ENCODE peak calls at places on chromosome 7, in ten cellular contexts. One of them, this sample, is unnamed.

GRCh38 chr7:34158311-34158710 is 253.0 kb downstream of the BMPER start:
- DNase-seq in SK-N-DZ: no peak
- DNase-seq in fibroblast of lung: peak; percentile 70
- DNase-seq in Panc1: no peak
- DNase-seq in upper lobe of right lung: no peak
- DNase-seq in stimulated activated CD4-positive, alpha-beta T cell treated with anti-CD3 and anti-CD28 coated beads, TNF-alpha, amount 100 ng/mL, for 24 hours: no peak
- DNase-seq in NCI-H1105: no peak
- DNase-seq in glutamatergic neuron: no peak
- DNase-seq in foreskin fibroblast: no peak
- DNase-seq in lower lobe of right lung: no peak
- DNase-seq in this sample: no peak

GRCh38 chr7:74598558-74598957 is 59.0 kb upstream of the GTF2I start:
- DNase-seq in SK-N-DZ: no peak
- DNase-seq in fibroblast of lung: peak; percentile 65
- DNase-seq in Panc1: no peak
- DNase-seq in upper lobe of right lung: no peak
- DNase-seq in stimulated activated CD4-positive, alpha-beta T cell treated with anti-CD3 and anti-CD28 coated beads, TNF-alpha, amount 100 ng/mL, for 24 hours: no peak
- DNase-seq in NCI-H1105: no peak
- DNase-seq in glutamatergic neuron: no peak
- DNase-seq in foreskin fibroblast: peak; percentile 46
- DNase-seq in lower lobe of right lung: no peak
- DNase-seq in this sample: no peak

GRCh38 chr7:11373546-11374142 is 400.0 kb downstream of the PHF14 start:
- DNase-seq in SK-N-DZ: peak; percentile 36
- DNase-seq in fibroblast of lung: peak; percentile 26
- DNase-seq in Panc1: peak; percentile 7
- DNase-seq in upper lobe of right lung: no peak
- DNase-seq in stimulated activated CD4-positive, alpha-beta T cell treated with anti-CD3 and anti-CD28 coated beads, TNF-alpha, amount 100 ng/mL, for 24 hours: no peak
- DNase-seq in NCI-H1105: peak; percentile 52
- DNase-seq in glutamatergic neuron: no peak
- DNase-seq in foreskin fibroblast: peak; percentile 1
- DNase-seq in lower lobe of right lung: no peak
- DNase-seq in this sample: peak; percentile 38

GRCh38 chr7:134520130-134520529 is 7.2 kb upstream of the AKR1B10 start:
- DNase-seq in SK-N-DZ: no peak
- DNase-seq in fibroblast of lung: peak; percentile 44
- DNase-seq in Panc1: no peak
- DNase-seq in upper lobe of right lung: no peak
- DNase-seq in stimulated activated CD4-positive, alpha-beta T cell treated with anti-CD3 and anti-CD28 coated beads, TNF-alpha, amount 100 ng/mL, for 24 hours: no peak
- DNase-seq in NCI-H1105: no peak
- DNase-seq in glutamatergic neuron: no peak
- DNase-seq in foreskin fibroblast: no peak
- DNase-seq in lower lobe of right lung: no peak
- DNase-seq in this sample: peak; percentile 36

GRCh38 chr7:73829921-73830617 is 727 bp upstream of the CLDN4 start:
- DNase-seq in SK-N-DZ: no peak
- DNase-seq in fibroblast of lung: no peak
- DNase-seq in Panc1: no peak
- DNase-seq in upper lobe of right lung: no peak
- DNase-seq in stimulated activated CD4-positive, alpha-beta T cell treated with anti-CD3 and anti-CD28 coated beads, TNF-alpha, amount 100 ng/mL, for 24 hours: no peak
- DNase-seq in NCI-H1105: no peak
- DNase-seq in glutamatergic neuron: no peak
- DNase-seq in foreskin fibroblast: no peak
- DNase-seq in lower lobe of right lung: no peak
- DNase-seq in this sample: no peak

GRCh38 chr7:137642467-137642866 is 204.3 kb downstream of the DGKI start:
- DNase-seq in SK-N-DZ: no peak
- DNase-seq in fibroblast of lung: peak; percentile 77
- DNase-seq in Panc1: no peak
- DNase-seq in upper lobe of right lung: no peak
- DNase-seq in stimulated activated CD4-positive, alpha-beta T cell treated with anti-CD3 and anti-CD28 coated beads, TNF-alpha, amount 100 ng/mL, for 24 hours: no peak
- DNase-seq in NCI-H1105: no peak
- DNase-seq in glutamatergic neuron: no peak
- DNase-seq in foreskin fibroblast: peak; percentile 64
- DNase-seq in lower lobe of right lung: no peak
- DNase-seq in this sample: no peak

GRCh38 chr7:8425223-8425622 is 8.2 kb upstream of the NXPH1 start:
- DNase-seq in SK-N-DZ: no peak
- DNase-seq in fibroblast of lung: no peak
- DNase-seq in Panc1: no peak
- DNase-seq in upper lobe of right lung: no peak
- DNase-seq in stimulated activated CD4-positive, alpha-beta T cell treated with anti-CD3 and anti-CD28 coated beads, TNF-alpha, amount 100 ng/mL, for 24 hours: no peak
- DNase-seq in NCI-H1105: no peak
- DNase-seq in glutamatergic neuron: no peak
- DNase-seq in foreskin fibroblast: no peak
- DNase-seq in lower lobe of right lung: no peak
- DNase-seq in this sample: no peak

GRCh38 chr7:105353752-105354328 is 34.9 kb downstream of the SRPK2 start:
- DNase-seq in SK-N-DZ: no peak
- DNase-seq in fibroblast of lung: peak; percentile 43
- DNase-seq in Panc1: no peak
- DNase-seq in upper lobe of right lung: no peak
- DNase-seq in stimulated activated CD4-positive, alpha-beta T cell treated with anti-CD3 and anti-CD28 coated beads, TNF-alpha, amount 100 ng/mL, for 24 hours: no peak
- DNase-seq in NCI-H1105: no peak
- DNase-seq in glutamatergic neuron: no peak
- DNase-seq in foreskin fibroblast: no peak
- DNase-seq in lower lobe of right lung: peak; percentile 56
- DNase-seq in this sample: no peak

GRCh38 chr7:27171636-27172387 is 2.3 kb downstream of the HOXA10 start:
- DNase-seq in SK-N-DZ: peak; percentile 30
- DNase-seq in fibroblast of lung: no peak
- DNase-seq in Panc1: no peak
- DNase-seq in upper lobe of right lung: peak; percentile 55
- DNase-seq in stimulated activated CD4-positive, alpha-beta T cell treated with anti-CD3 and anti-CD28 coated beads, TNF-alpha, amount 100 ng/mL, for 24 hours: no peak
- DNase-seq in NCI-H1105: no peak
- DNase-seq in glutamatergic neuron: peak; percentile 16
- DNase-seq in foreskin fibroblast: no peak
- DNase-seq in lower lobe of right lung: no peak
- DNase-seq in this sample: no peak

GRCh38 chr7:69359003-69359555 is 239.2 kb upstream of the AUTS2 start:
- DNase-seq in SK-N-DZ: no peak
- DNase-seq in fibroblast of lung: no peak
- DNase-seq in Panc1: no peak
- DNase-seq in upper lobe of right lung: no peak
- DNase-seq in stimulated activated CD4-positive, alpha-beta T cell treated with anti-CD3 and anti-CD28 coated beads, TNF-alpha, amount 100 ng/mL, for 24 hours: no peak
- DNase-seq in NCI-H1105: no peak
- DNase-seq in glutamatergic neuron: no peak
- DNase-seq in foreskin fibroblast: no peak
- DNase-seq in lower lobe of right lung: no peak
- DNase-seq in this sample: no peak

GRCh38 chr7:129689995-129690581 is 78.6 kb downstream of the NRF1 start:
- DNase-seq in SK-N-DZ: no peak
- DNase-seq in fibroblast of lung: no peak
- DNase-seq in Panc1: no peak
- DNase-seq in upper lobe of right lung: no peak
- DNase-seq in stimulated activated CD4-positive, alpha-beta T cell treated with anti-CD3 and anti-CD28 coated beads, TNF-alpha, amount 100 ng/mL, for 24 hours: no peak
- DNase-seq in NCI-H1105: peak; percentile 53
- DNase-seq in glutamatergic neuron: no peak
- DNase-seq in foreskin fibroblast: no peak
- DNase-seq in lower lobe of right lung: peak; percentile 44
- DNase-seq in this sample: no peak